ENCODE peak calls at places on chromosome 16, in four cellular contexts. K, H, S and P are unnamed samples.

GRCh38 chr16:11636172-11636721 is 32.0 kb upstream of the SNN start:
- DNase-seq in S (no peak), H (no peak), K (no peak), P (no peak)

GRCh38 chr16:64089697-64090096 is 1032.2 kb downstream of the CDH11 start:
- DNase-seq in H (no peak), K (no peak), S (peak; percentile 14), P (no peak)

GRCh38 chr16:27778926-27779570 is 229.1 kb downstream of the KATNIP start:
- DNase-seq in S (no peak), K (no peak), H (no peak), P (no peak)

GRCh38 chr16:2388875-2389433 is 40.3 kb upstream of the CCNF start:
- DNase-seq in H (no peak), S (peak; percentile 84), K (no peak), P (no peak)

GRCh38 chr16:85382717-85383118 is 230.4 kb upstream of the GSE1 start:
- DNase-seq in K (no peak), S (no peak), H (peak; percentile 1), P (no peak)

GRCh38 chr16:80670170-80670865 is 129.5 kb downstream of the DYNLRB2 start:
- DNase-seq in S (no peak), K (no peak), H (no peak), P (no peak)

GRCh38 chr16:11615756-11616447 is 29.2 kb upstream of the LITAF start:
- DNase-seq in K (no peak), S (peak; percentile 54), H (no peak), P (no peak)

GRCh38 chr16:50742521-50743150 is 750 bp downstream of the CYLD start:
- DNase-seq in H (no peak), S (peak; percentile 55), K (peak; percentile 68), P (peak; percentile 29)

GRCh38 chr16:22633280-22633679 is 122.6 kb downstream of the NPIPB5 start:
- DNase-seq in K (no peak), H (no peak), S (no peak), P (no peak)

GRCh38 chr16:11624205-11624604 is 37.5 kb upstream of the LITAF start:
- DNase-seq in S (no peak), K (no peak), H (no peak), P (no peak)

GRCh38 chr16:35174006-35174405 is 1714.6 kb downstream of the TP53TG3F start:
- DNase-seq in K (peak; percentile 39), S (no peak), H (no peak), P (no peak)

GRCh38 chr16:81544261-81544660 is 99.7 kb downstream of the CMIP start:
- DNase-seq in S (no peak), H (no peak), K (no peak), P (no peak)

GRCh38 chr16:84986102-84986501 is 25.2 kb downstream of the ZDHHC7 start:
- DNase-seq in K (no peak), S (no peak), H (no peak), P (no peak)

GRCh38 chr16:7342598-7342997 is 10.0 kb downstream of the RBFOX1 start:
- DNase-seq in S (no peak), K (no peak), H (no peak), P (no peak)

GRCh38 chr16:88628512-88628974 is 9.8 kb upstream of the IL17C start:
- DNase-seq in H (peak; percentile 73), S (no peak), K (no peak), P (peak; percentile 71)

GRCh38 chr16:84504420-84505248 is at the start of gene MEAK7:
- DNase-seq in H (peak; percentile 99), S (peak; percentile 98), K (peak; percentile 99), P (peak; percentile 99)

GRCh38 chr16:4608704-4608980 is 6.0 kb downstream of the UBALD1 start:
- DNase-seq in K (no peak), S (no peak), H (no peak), P (no peak)

GRCh38 chr16:27650073-27650701 is 100.2 kb downstream of the KATNIP start:
- DNase-seq in K (no peak), H (no peak), S (no peak), P (no peak)

GRCh38 chr16:10136916-10137315 is 45.3 kb downstream of the GRIN2A start:
- DNase-seq in S (no peak), K (no peak), H (no peak), P (no peak)

GRCh38 chr16:87602821-87603683 is 744 bp downstream of the JPH3 start:
- DNase-seq in H (no peak), S (no peak), K (no peak), P (no peak)

GRCh38 chr16:64019339-64019738 is 1102.5 kb downstream of the CDH11 start:
- DNase-seq in H (no peak), S (no peak), K (no peak), P (no peak)

GRCh38 chr16:4369006-4369766 is 2.5 kb upstream of the VASN start:
- DNase-seq in K (peak; percentile 85), H (peak; percentile 15), S (no peak), P (no peak)

GRCh38 chr16:3575491-3575890 is 1.7 kb downstream of the NLRC3 start:
- DNase-seq in S (no peak), H (no peak), K (no peak), P (no peak)

GRCh38 chr16:13403326-13403725 is 501.9 kb downstream of the SHISA9 start:
- DNase-seq in S (no peak), K (no peak), H (no peak), P (no peak)

GRCh38 chr16:55052335-55053070 is 121.8 kb downstream of the IRX5 start:
- DNase-seq in K (peak; percentile 39), H (no peak), S (no peak), P (no peak)

GRCh38 chr16:88681709-88682451 is 4.4 kb downstream of the SNAI3 start:
- DNase-seq in K (no peak), S (peak; percentile 28), H (peak; percentile 26), P (peak; percentile 55)

GRCh38 chr16:79211581-79211980 is 389.0 kb downstream of the MAF start:
- DNase-seq in K (no peak), S (no peak), H (no peak), P (no peak)

GRCh38 chr16:80161799-80162380 is 378.9 kb upstream of the DYNLRB2 start:
- DNase-seq in K (no peak), S (no peak), H (no peak), P (no peak)

GRCh38 chr16:71837150-71837549 is 8.6 kb upstream of the ATXN1L start:
- DNase-seq in K (no peak), S (no peak), H (no peak), P (no peak)

GRCh38 chr16:77157773-77158172 is 33.2 kb upstream of the MON1B start:
- DNase-seq in H (no peak), S (no peak), K (no peak), P (no peak)

DNA sequence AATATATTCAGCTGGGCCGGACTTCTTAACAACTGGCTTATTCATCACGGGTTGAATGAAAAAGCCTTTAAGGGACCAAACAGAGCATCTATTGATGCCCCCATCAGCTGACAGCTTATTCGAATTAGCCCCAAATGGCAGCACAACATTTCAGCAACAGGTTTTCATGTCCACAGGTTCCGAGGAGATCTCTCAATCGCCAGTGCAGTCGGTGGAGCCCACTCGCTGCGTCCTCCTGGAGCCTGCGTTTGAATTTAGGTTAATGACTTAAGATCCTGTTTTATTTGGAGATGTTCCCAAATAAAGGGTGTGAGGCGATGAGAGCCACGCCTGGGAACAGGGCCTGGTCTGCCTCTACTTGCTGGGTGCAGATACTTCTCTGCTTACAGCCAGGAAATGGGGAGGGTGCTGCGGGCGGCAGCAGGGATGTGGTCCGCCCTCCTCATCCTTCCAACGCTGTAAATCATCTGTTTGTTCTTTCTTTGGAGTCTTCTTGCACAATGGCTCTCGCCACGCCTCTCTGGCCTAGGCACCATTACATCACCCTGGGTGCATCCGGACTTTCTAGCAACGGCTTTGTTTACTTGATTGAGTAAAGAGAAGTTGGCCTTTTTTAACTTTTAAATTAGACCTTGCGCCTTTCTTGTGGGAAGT is 22.6 kb downstream of the NDE1 start:
- DNase-seq in K (peak; percentile 96), S (peak; percentile 99), H (peak; percentile 83), P (peak; percentile 91)
- H3K4me3 ChIP-seq in K (peak overlapping the region; percentile 8), S (no peak overlapping the region), H (no peak overlapping the region), P (peak overlapping the region; percentile 50)

DNA sequence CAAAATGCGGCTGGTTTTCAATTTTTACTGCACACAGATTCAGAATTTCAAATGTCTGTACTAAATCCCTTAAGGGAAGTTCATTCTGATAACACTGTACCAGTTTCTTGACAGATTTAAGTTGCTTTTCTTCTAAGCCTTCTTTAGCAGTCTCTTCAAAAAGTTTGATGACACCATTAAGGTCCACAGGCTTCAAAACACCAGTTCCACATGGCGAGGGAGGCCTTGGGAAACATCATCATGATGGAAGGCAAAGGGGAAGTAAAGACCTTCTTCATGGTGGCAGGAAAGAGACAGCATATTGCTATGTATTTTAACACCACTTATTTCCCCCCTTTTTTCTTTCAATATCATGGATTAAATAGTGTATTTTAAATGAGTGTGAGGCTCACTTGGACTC is 24.5 kb downstream of the NLRC5 start:
- DNase-seq in H (no peak), K (no peak), S (no peak), P (no peak)
- H3K4me1 ChIP-seq in H (peaks cover 15% of the 10 kb centered on the region), K (no peaks in the 10 kb centered on the region), S (peaks cover 7% of the 10 kb centered on the region), P (peaks cover 17% of the 10 kb centered on the region)

DNA sequence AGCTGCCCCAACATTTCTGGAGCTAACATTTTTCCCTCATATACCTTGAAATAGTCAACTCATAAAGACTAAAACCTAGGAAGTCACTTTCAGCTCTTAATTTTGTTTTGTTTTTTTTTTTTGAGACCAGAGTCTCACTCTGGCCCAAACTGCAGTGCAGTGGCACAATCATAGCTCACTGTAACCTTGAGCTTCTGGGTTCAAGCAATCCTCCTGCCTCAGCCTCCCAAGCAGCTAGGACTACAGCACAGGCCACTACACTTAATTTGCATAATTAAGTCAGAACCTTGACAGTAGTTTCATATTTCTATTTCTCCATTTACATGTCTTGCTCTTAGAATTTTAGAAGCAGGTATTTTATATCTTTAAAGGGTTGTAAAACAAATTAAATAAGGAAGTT is 4.7 kb downstream of the AMFR start:
- DNase-seq in S (no peak), K (no peak), H (no peak), P (no peak)
- H3K4me3 ChIP-seq in S (no peak overlapping the region), K (no peak overlapping the region), H (no peak overlapping the region), P (no peak overlapping the region)

GRCh38 chr16:24988137-24988535 is 27.0 kb downstream of the ARHGAP17 start:
- DNase-seq in S (peak; percentile 53), H (no peak), K (no peak), P (no peak)

GRCh38 chr16:24984101-24984500 is 31.1 kb downstream of the ARHGAP17 start:
- DNase-seq in H (no peak), S (no peak), K (no peak), P (no peak)

GRCh38 chr16:24988593-24989338 is 26.4 kb downstream of the ARHGAP17 start:
- DNase-seq in S (peak; percentile 85), K (no peak), H (no peak), P (no peak)

GRCh38 chr16:24984903-24985675 is 30.1 kb downstream of the ARHGAP17 start:
- DNase-seq in S (no peak), K (no peak), H (no peak), P (no peak)

DNA sequence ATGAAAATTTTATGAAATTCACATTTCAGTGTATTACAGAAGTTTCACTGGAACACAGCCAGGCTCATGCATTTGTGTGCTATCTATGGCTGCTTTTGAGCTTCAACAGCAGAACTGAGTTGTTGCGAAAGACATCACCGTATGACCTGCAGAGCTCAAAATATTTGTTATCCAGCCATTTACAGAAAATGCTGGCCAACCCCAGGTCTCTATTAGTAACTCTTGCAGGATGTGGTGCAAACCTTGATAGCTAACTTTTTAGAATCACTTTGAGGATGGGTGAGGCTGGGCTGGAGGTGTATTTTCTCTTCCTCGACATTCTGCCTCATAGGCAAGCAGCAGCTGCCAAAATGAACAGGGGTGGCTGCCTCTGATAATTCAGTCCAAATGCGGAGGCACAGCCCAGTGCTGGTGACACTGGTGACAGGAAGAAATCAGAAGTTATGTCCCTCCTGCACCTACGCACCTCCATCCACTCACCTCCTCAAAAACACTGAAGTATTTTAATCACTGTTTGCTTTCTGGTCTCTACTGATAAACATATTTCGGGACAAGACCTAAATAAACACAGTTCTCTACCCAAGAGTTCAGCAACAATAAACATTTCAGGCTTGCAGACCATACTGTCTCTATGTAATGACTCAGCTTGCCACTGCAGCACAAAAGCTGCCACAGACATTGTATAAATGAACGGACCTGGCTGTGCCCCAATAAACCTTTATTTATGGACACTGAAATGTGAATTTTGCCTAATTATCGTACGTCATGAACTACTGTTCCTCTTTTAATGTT is 28.5 kb downstream of the ARHGAP17 start:
- DNase-seq in K (no peak), S (peak; percentile 91), H (peak; percentile 38), P (peak; percentile 52)
- H3K4me1 ChIP-seq in K (peaks cover 99% of the 10 kb centered on the region), S (peaks cover 49% of the 10 kb centered on the region), H (peaks cover 96% of the 10 kb centered on the region), P (peaks cover 98% of the 10 kb centered on the region)